ENCODE peak calls at places on chromosomes 6 and 20, in four cellular contexts. T, Y, D and Z are unnamed samples. For H3K27me3, the result is how much of the 10 kb centered on the place peaks cover.

GRCh38 chr6:18752278-18753057 is 365.3 kb downstream of the RNF144B start:
- DNase-seq in T (no peak), Y (no peak), D (no peak), Z (no peak)

GRCh38 chr6:6169141-6169540 is 151.3 kb downstream of the F13A1 start:
- DNase-seq in T (no peak), Y (no peak), D (no peak), Z (no peak)

GRCh38 chr6:32659856-32660595 is 6.4 kb downstream of the HLA-DQB1 start:
- DNase-seq in T (no peak), Y (no peak), D (peak), Z (no peak)

GRCh38 chr6:6736753-6737654 is 148.5 kb downstream of the LY86 start:
- DNase-seq in T (peak), Y (no peak), D (no peak), Z (peak)

GRCh38 chr6:107275330-107275865 is 160.1 kb upstream of the BEND3 start:
- DNase-seq in T (no peak), Y (peak), D (no peak), Z (no peak)

GRCh38 chr20:58702161-58702510 is 9.5 kb downstream of the NPEPL1 start:
- DNase-seq in T (no peak), Y (no peak), D (peak), Z (no peak)

GRCh38 chr6:43235841-43236240 is 6.6 kb upstream of the DNPH1 start:
- DNase-seq in T (no peak), Y (no peak), D (no peak), Z (no peak)

GRCh38 chr6:112626468-112627082 is 279.4 kb downstream of the RFPL4B start:
- DNase-seq in T (no peak), Y (peak), D (no peak), Z (no peak)

GRCh38 chr6:90179190-90180169 is 117.2 kb downstream of the BACH2 start:
- DNase-seq in T (no peak), Y (no peak), D (no peak), Z (no peak)

GRCh38 chr20:53069121-53069520 is 97.0 kb downstream of the TSHZ2 start:
- DNase-seq in T (no peak), Y (no peak), D (no peak), Z (no peak)

GRCh38 chr6:56849876-56850275 is 105.0 kb upstream of the BEND6 start:
- DNase-seq in T (no peak), Y (peak), D (no peak), Z (no peak)

GRCh38 chr6:165749163-165749562 is 86.1 kb upstream of the PDE10A start:
- DNase-seq in T (no peak), Y (no peak), D (no peak), Z (no peak)

DNA sequence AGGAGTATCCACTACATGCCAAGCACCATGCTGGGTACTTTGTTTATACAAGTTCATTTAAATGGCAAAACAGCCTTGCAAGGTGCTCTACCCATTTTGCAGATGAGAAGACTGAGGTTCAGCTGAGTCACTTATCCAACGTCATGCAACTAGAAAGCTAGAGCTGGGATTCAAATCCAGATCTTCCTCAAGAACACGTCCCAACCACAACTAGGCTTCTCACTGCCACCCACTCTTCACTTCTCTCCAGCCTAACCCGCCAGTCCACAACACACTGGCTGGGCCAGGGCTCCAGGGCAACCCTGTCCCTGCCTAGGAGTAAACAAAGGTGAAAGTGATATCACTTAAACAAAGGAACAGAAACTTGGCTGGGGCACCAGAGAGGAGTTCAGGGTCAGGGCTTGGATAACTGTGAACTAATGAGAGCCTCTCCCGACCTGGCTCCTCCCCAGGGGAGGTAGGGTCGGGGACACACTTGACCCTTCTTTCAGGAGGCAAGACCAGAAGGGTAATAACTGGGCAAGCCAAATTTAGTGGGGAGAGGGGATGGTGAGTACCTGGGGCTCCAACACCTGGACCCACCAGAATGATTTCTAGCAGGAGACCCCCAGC is 7.9 kb downstream of the SDC4 start:
- DNase-seq in T (peak), Y (no peak), D (no peak), Z (no peak)
- H3K4me3 ChIP-seq in T (peak), Y (no peak), D (no peak), Z (no peak)

GRCh38 chr20:22312744-22313346 is 271.5 kb downstream of the FOXA2 start:
- DNase-seq in T (no peak), Y (peak), D (no peak), Z (no peak)
- H3K27me3 ChIP-seq in T (half or more), Y (under half), D (under half), Z (under half)

GRCh38 chr6:2524090-2524489 is 226.6 kb downstream of the MYLK4 start:
- DNase-seq in T (no peak), Y (no peak), D (no peak), Z (no peak)
- TF ChIP-seq CTCF in T (no peak), Y (peak), D (peak), Z (no peak)

GRCh38 chr20:63057133-63058117 is 50.7 kb upstream of the BHLHE23 start:
- DNase-seq in T (no peak), Y (no peak), D (no peak), Z (no peak)
- H3K4me3 ChIP-seq in T (no peak), Y (no peak), D (no peak), Z (no peak)

GRCh38 chr20:9088556-9088955 is 19.7 kb downstream of the PLCB4 start:
- DNase-seq in T (no peak), Y (no peak), D (no peak), Z (no peak)

GRCh38 chr20:9093203-9093962 is 24.5 kb downstream of the PLCB4 start:
- DNase-seq in T (no peak), Y (no peak), D (no peak), Z (peak)

GRCh38 chr20:9087531-9088217 is 18.8 kb downstream of the PLCB4 start:
- DNase-seq in T (no peak), Y (no peak), D (no peak), Z (no peak)

DNA sequence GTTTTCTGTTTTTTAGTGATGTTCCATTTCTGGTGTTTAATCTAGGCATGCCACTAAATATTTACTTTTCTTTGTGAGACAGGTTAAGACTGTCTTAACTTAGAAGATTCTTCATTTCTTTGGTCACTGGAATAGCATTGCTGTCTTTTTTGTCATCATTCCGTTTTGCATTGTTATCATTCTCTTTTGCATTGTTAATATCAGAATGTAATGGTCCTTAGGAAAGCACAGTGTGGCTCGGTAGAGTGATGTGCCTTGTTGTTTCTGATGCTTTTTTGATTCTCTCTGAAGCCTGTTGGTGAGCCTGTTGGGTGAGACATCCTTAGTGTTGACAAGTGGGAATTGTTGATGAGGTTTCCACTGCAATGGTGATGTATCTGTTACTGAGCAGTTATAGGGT is 23.2 kb downstream of the PLCB4 start:
- DNase-seq in T (no peak), Y (no peak), D (no peak), Z (no peak)
- H3K27me3 ChIP-seq in T (under half), Y (under half), D (under half), Z (under half)

DNA sequence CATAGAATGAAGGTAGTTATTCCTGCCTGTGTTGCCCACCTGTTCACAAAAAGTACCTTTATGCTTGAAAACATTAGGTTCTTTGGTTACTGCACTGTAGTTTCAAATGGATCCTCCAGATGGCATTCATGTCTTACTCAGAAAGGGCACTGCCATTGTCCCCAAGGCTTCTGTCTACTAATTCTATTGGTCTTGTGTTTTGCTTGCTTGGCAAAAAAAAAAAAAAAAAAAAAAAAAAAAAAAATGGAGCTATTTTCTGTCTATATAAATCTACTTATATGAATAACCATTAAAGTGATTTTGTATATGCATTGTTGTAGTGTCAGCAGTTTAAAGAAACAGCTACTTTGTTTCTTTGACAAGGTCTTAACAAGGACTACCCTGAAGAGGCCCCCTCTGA is 12.7 kb upstream of the EFHC1 start:
- DNase-seq in T (no peak), Y (peak), D (no peak), Z (no peak)
- TF ChIP-seq CTCF in T (peak), Y (peak), D (peak), Z (peak)

GRCh38 chr6:11650297-11650696 is 112.7 kb downstream of the TMEM170B start:
- DNase-seq in T (peak), Y (peak), D (no peak), Z (peak)

GRCh38 chr6:11653028-11653583 is 115.6 kb downstream of the TMEM170B start:
- DNase-seq in T (no peak), Y (peak), D (no peak), Z (no peak)

GRCh38 chr6:11656486-11656885 is 118.9 kb downstream of the TMEM170B start:
- DNase-seq in T (no peak), Y (no peak), D (no peak), Z (no peak)

GRCh38 chr6:11650711-11651110 is 113.2 kb downstream of the TMEM170B start:
- DNase-seq in T (no peak), Y (no peak), D (no peak), Z (no peak)

DNA sequence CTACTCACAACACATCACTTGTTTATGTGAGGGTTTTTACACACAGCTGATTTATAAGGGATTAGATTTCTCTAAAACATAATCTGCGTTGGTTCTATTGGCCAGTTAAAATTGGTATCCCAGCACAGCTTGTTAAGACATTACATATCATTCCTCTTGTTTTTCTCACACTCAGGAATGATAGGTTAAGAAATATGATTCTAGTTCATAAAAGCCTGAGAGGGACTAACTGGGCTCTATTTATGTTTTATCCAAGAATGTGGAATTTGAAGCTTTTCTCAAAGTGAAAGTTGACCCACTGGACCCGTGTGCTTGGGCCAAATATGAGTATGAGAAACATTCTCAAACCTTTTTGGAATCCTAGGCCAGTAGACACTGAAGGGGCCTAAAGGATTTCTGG is 117.3 kb downstream of the TMEM170B start:
- DNase-seq in T (no peak), Y (peak), D (no peak), Z (no peak)
- H3K4me3 ChIP-seq in T (no peak), Y (no peak), D (no peak), Z (no peak)